ENCODE peak calls at places on chromosomes 2 and 18, in eight cellular contexts. One of them, this sample, is unnamed.

GRCh38 chr2:10930731-10931516 is 19.2 kb downstream of the KCNF1 start:
- DNase-seq in omental fat pad: no peak
- DNase-seq in HS-5: no peak
- DNase-seq in tibial nerve: no peak
- DNase-seq in NT2/D1: no peak
- DNase-seq in stimulated activated CD8-positive, alpha-beta memory T cell treated with anti-CD3 and anti-CD28 coated beads, Interleukin-15, amount 100 ng/mL, for 1 hour: no peak
- DNase-seq in WTC11: no peak
- DNase-seq in activated T-cell treated with anti-CD3 and anti-CD28 coated beads for 48 hours: no peak
- DNase-seq in this sample: no peak

GRCh38 chr18:77049938-77050337 is 82.6 kb downstream of the MBP start:
- DNase-seq in omental fat pad: no peak
- DNase-seq in HS-5: no peak
- DNase-seq in activated T-cell treated with anti-CD3 and anti-CD28 coated beads for 48 hours: no peak
- DNase-seq in tibial nerve: no peak
- DNase-seq in stimulated activated CD8-positive, alpha-beta memory T cell treated with anti-CD3 and anti-CD28 coated beads, Interleukin-15, amount 100 ng/mL, for 1 hour: no peak
- DNase-seq in NT2/D1: no peak
- DNase-seq in WTC11: no peak
- DNase-seq in this sample: peak; percentile 89

GRCh38 chr2:174442546-174443510 is 44.0 kb downstream of the GPR155 start:
- DNase-seq in tibial nerve: no peak
- DNase-seq in WTC11: no peak
- DNase-seq in omental fat pad: no peak
- DNase-seq in stimulated activated CD8-positive, alpha-beta memory T cell treated with anti-CD3 and anti-CD28 coated beads, Interleukin-15, amount 100 ng/mL, for 1 hour: no peak
- DNase-seq in NT2/D1: peak; percentile 33
- DNase-seq in HS-5: peak; percentile 84
- DNase-seq in activated T-cell treated with anti-CD3 and anti-CD28 coated beads for 48 hours: no peak
- DNase-seq in this sample: peak; percentile 57

GRCh38 chr2:16394072-16394985 is 271.3 kb downstream of the CYRIA start:
- DNase-seq in NT2/D1: no peak
- DNase-seq in tibial nerve: no peak
- DNase-seq in HS-5: no peak
- DNase-seq in WTC11: no peak
- DNase-seq in omental fat pad: no peak
- DNase-seq in stimulated activated CD8-positive, alpha-beta memory T cell treated with anti-CD3 and anti-CD28 coated beads, Interleukin-15, amount 100 ng/mL, for 1 hour: no peak
- DNase-seq in activated T-cell treated with anti-CD3 and anti-CD28 coated beads for 48 hours: no peak
- DNase-seq in this sample: no peak

GRCh38 chr2:28648147-28648546 is 103.5 kb upstream of the PPP1CB start:
- DNase-seq in HS-5: no peak
- DNase-seq in stimulated activated CD8-positive, alpha-beta memory T cell treated with anti-CD3 and anti-CD28 coated beads, Interleukin-15, amount 100 ng/mL, for 1 hour: no peak
- DNase-seq in tibial nerve: no peak
- DNase-seq in WTC11: no peak
- DNase-seq in omental fat pad: no peak
- DNase-seq in NT2/D1: no peak
- DNase-seq in activated T-cell treated with anti-CD3 and anti-CD28 coated beads for 48 hours: no peak
- DNase-seq in this sample: no peak

GRCh38 chr2:215441560-215442391 is 5.9 kb upstream of the FN1 start:
- DNase-seq in WTC11: no peak
- DNase-seq in activated T-cell treated with anti-CD3 and anti-CD28 coated beads for 48 hours: no peak
- DNase-seq in NT2/D1: no peak
- DNase-seq in stimulated activated CD8-positive, alpha-beta memory T cell treated with anti-CD3 and anti-CD28 coated beads, Interleukin-15, amount 100 ng/mL, for 1 hour: no peak
- DNase-seq in tibial nerve: no peak
- DNase-seq in omental fat pad: no peak
- DNase-seq in HS-5: no peak
- DNase-seq in this sample: peak; percentile 92

GRCh38 chr2:191170301-191170636 is 19.5 kb upstream of the STAT4 start:
- DNase-seq in omental fat pad: no peak
- DNase-seq in activated T-cell treated with anti-CD3 and anti-CD28 coated beads for 48 hours: no peak
- DNase-seq in WTC11: no peak
- DNase-seq in stimulated activated CD8-positive, alpha-beta memory T cell treated with anti-CD3 and anti-CD28 coated beads, Interleukin-15, amount 100 ng/mL, for 1 hour: no peak
- DNase-seq in tibial nerve: no peak
- DNase-seq in HS-5: no peak
- DNase-seq in NT2/D1: no peak
- DNase-seq in this sample: no peak

GRCh38 chr2:218733615-218734021 is 23.0 kb downstream of the TTLL4 start:
- DNase-seq in tibial nerve: no peak
- DNase-seq in omental fat pad: no peak
- DNase-seq in NT2/D1: no peak
- DNase-seq in HS-5: peak; percentile 38
- DNase-seq in WTC11: no peak
- DNase-seq in stimulated activated CD8-positive, alpha-beta memory T cell treated with anti-CD3 and anti-CD28 coated beads, Interleukin-15, amount 100 ng/mL, for 1 hour: no peak
- DNase-seq in activated T-cell treated with anti-CD3 and anti-CD28 coated beads for 48 hours: no peak
- DNase-seq in this sample: peak; percentile 67

GRCh38 chr2:96098900-96099590 is 17.3 kb downstream of the ADRA2B start:
- DNase-seq in NT2/D1: no peak
- DNase-seq in activated T-cell treated with anti-CD3 and anti-CD28 coated beads for 48 hours: no peak
- DNase-seq in tibial nerve: no peak
- DNase-seq in stimulated activated CD8-positive, alpha-beta memory T cell treated with anti-CD3 and anti-CD28 coated beads, Interleukin-15, amount 100 ng/mL, for 1 hour: no peak
- DNase-seq in HS-5: no peak
- DNase-seq in WTC11: peak; percentile 9
- DNase-seq in omental fat pad: peak; percentile 17
- DNase-seq in this sample: no peak

GRCh38 chr18:35577045-35577848 is 4.3 kb upstream of the GALNT1 start:
- DNase-seq in HS-5: no peak
- DNase-seq in stimulated activated CD8-positive, alpha-beta memory T cell treated with anti-CD3 and anti-CD28 coated beads, Interleukin-15, amount 100 ng/mL, for 1 hour: no peak
- DNase-seq in NT2/D1: no peak
- DNase-seq in WTC11: no peak
- DNase-seq in tibial nerve: no peak
- DNase-seq in omental fat pad: no peak
- DNase-seq in activated T-cell treated with anti-CD3 and anti-CD28 coated beads for 48 hours: peak; percentile 24
- DNase-seq in this sample: no peak

GRCh38 chr2:60136913-60137312 is 416.5 kb downstream of the BCL11A start:
- DNase-seq in stimulated activated CD8-positive, alpha-beta memory T cell treated with anti-CD3 and anti-CD28 coated beads, Interleukin-15, amount 100 ng/mL, for 1 hour: no peak
- DNase-seq in HS-5: no peak
- DNase-seq in WTC11: no peak
- DNase-seq in tibial nerve: no peak
- DNase-seq in NT2/D1: no peak
- DNase-seq in omental fat pad: no peak
- DNase-seq in activated T-cell treated with anti-CD3 and anti-CD28 coated beads for 48 hours: no peak
- DNase-seq in this sample: no peak

GRCh38 chr2:169462896-169463695 is 16.2 kb upstream of the BBS5 start:
- DNase-seq in activated T-cell treated with anti-CD3 and anti-CD28 coated beads for 48 hours: no peak
- DNase-seq in NT2/D1: no peak
- DNase-seq in tibial nerve: no peak
- DNase-seq in stimulated activated CD8-positive, alpha-beta memory T cell treated with anti-CD3 and anti-CD28 coated beads, Interleukin-15, amount 100 ng/mL, for 1 hour: no peak
- DNase-seq in WTC11: no peak
- DNase-seq in omental fat pad: no peak
- DNase-seq in HS-5: peak; percentile 68
- DNase-seq in this sample: peak; percentile 5

GRCh38 chr2:126761981-126762878 is 106.3 kb downstream of the GYPC start:
- DNase-seq in activated T-cell treated with anti-CD3 and anti-CD28 coated beads for 48 hours: peak; percentile 14
- DNase-seq in HS-5: no peak
- DNase-seq in stimulated activated CD8-positive, alpha-beta memory T cell treated with anti-CD3 and anti-CD28 coated beads, Interleukin-15, amount 100 ng/mL, for 1 hour: no peak
- DNase-seq in tibial nerve: no peak
- DNase-seq in WTC11: no peak
- DNase-seq in omental fat pad: no peak
- DNase-seq in NT2/D1: no peak
- DNase-seq in this sample: no peak

GRCh38 chr2:65491381-65491903 is 59.0 kb upstream of the SPRED2 start:
- DNase-seq in NT2/D1: no peak
- DNase-seq in HS-5: no peak
- DNase-seq in WTC11: no peak
- DNase-seq in stimulated activated CD8-positive, alpha-beta memory T cell treated with anti-CD3 and anti-CD28 coated beads, Interleukin-15, amount 100 ng/mL, for 1 hour: no peak
- DNase-seq in activated T-cell treated with anti-CD3 and anti-CD28 coated beads for 48 hours: no peak
- DNase-seq in tibial nerve: no peak
- DNase-seq in omental fat pad: no peak
- DNase-seq in this sample: no peak

GRCh38 chr2:109375656-109376055 is 238.1 kb downstream of the SEPTIN10 start:
- DNase-seq in omental fat pad: no peak
- DNase-seq in WTC11: no peak
- DNase-seq in stimulated activated CD8-positive, alpha-beta memory T cell treated with anti-CD3 and anti-CD28 coated beads, Interleukin-15, amount 100 ng/mL, for 1 hour: no peak
- DNase-seq in activated T-cell treated with anti-CD3 and anti-CD28 coated beads for 48 hours: no peak
- DNase-seq in NT2/D1: no peak
- DNase-seq in HS-5: no peak
- DNase-seq in tibial nerve: no peak
- DNase-seq in this sample: no peak

GRCh38 chr2:71833855-71834554 is 313.7 kb downstream of the CYP26B1 start:
- DNase-seq in NT2/D1: no peak
- DNase-seq in activated T-cell treated with anti-CD3 and anti-CD28 coated beads for 48 hours: no peak
- DNase-seq in stimulated activated CD8-positive, alpha-beta memory T cell treated with anti-CD3 and anti-CD28 coated beads, Interleukin-15, amount 100 ng/mL, for 1 hour: no peak
- DNase-seq in HS-5: no peak
- DNase-seq in tibial nerve: peak; percentile 55
- DNase-seq in WTC11: no peak
- DNase-seq in omental fat pad: no peak
- DNase-seq in this sample: no peak

GRCh38 chr2:218393750-218394290 is 5.8 kb upstream of the CTDSP1 start:
- DNase-seq in tibial nerve: no peak
- DNase-seq in NT2/D1: no peak
- DNase-seq in omental fat pad: no peak
- DNase-seq in HS-5: no peak
- DNase-seq in stimulated activated CD8-positive, alpha-beta memory T cell treated with anti-CD3 and anti-CD28 coated beads, Interleukin-15, amount 100 ng/mL, for 1 hour: no peak
- DNase-seq in activated T-cell treated with anti-CD3 and anti-CD28 coated beads for 48 hours: no peak
- DNase-seq in WTC11: no peak
- DNase-seq in this sample: no peak

GRCh38 chr18:36358141-36358540 is 60.6 kb downstream of the FHOD3 start:
- DNase-seq in activated T-cell treated with anti-CD3 and anti-CD28 coated beads for 48 hours: no peak
- DNase-seq in omental fat pad: no peak
- DNase-seq in tibial nerve: no peak
- DNase-seq in WTC11: no peak
- DNase-seq in stimulated activated CD8-positive, alpha-beta memory T cell treated with anti-CD3 and anti-CD28 coated beads, Interleukin-15, amount 100 ng/mL, for 1 hour: no peak
- DNase-seq in HS-5: no peak
- DNase-seq in NT2/D1: no peak
- DNase-seq in this sample: no peak

GRCh38 chr2:237471457-237472186 is 15.4 kb upstream of the MLPH start:
- DNase-seq in WTC11: peak; percentile 81
- DNase-seq in activated T-cell treated with anti-CD3 and anti-CD28 coated beads for 48 hours: peak; percentile 36
- DNase-seq in stimulated activated CD8-positive, alpha-beta memory T cell treated with anti-CD3 and anti-CD28 coated beads, Interleukin-15, amount 100 ng/mL, for 1 hour: no peak
- DNase-seq in NT2/D1: peak; percentile 46
- DNase-seq in HS-5: no peak
- DNase-seq in omental fat pad: no peak
- DNase-seq in tibial nerve: no peak
- DNase-seq in this sample: no peak

GRCh38 chr2:65383571-65384488 is 48.6 kb downstream of the SPRED2 start:
- DNase-seq in stimulated activated CD8-positive, alpha-beta memory T cell treated with anti-CD3 and anti-CD28 coated beads, Interleukin-15, amount 100 ng/mL, for 1 hour: no peak
- DNase-seq in tibial nerve: no peak
- DNase-seq in HS-5: no peak
- DNase-seq in WTC11: no peak
- DNase-seq in omental fat pad: no peak
- DNase-seq in NT2/D1: no peak
- DNase-seq in activated T-cell treated with anti-CD3 and anti-CD28 coated beads for 48 hours: no peak
- DNase-seq in this sample: peak; percentile 60

GRCh38 chr2:113117594-113118262 is 9.7 kb upstream of the IL1RN start:
- DNase-seq in NT2/D1: no peak
- DNase-seq in omental fat pad: no peak
- DNase-seq in HS-5: peak; percentile 63
- DNase-seq in stimulated activated CD8-positive, alpha-beta memory T cell treated with anti-CD3 and anti-CD28 coated beads, Interleukin-15, amount 100 ng/mL, for 1 hour: no peak
- DNase-seq in WTC11: no peak
- DNase-seq in tibial nerve: no peak
- DNase-seq in activated T-cell treated with anti-CD3 and anti-CD28 coated beads for 48 hours: peak; percentile 56
- DNase-seq in this sample: peak; percentile 99

GRCh38 chr2:146661494-146662096 is 1183.2 kb upstream of the ACVR2A start:
- DNase-seq in tibial nerve: no peak
- DNase-seq in omental fat pad: no peak
- DNase-seq in NT2/D1: peak; percentile 35
- DNase-seq in stimulated activated CD8-positive, alpha-beta memory T cell treated with anti-CD3 and anti-CD28 coated beads, Interleukin-15, amount 100 ng/mL, for 1 hour: no peak
- DNase-seq in activated T-cell treated with anti-CD3 and anti-CD28 coated beads for 48 hours: no peak
- DNase-seq in HS-5: no peak
- DNase-seq in WTC11: no peak
- DNase-seq in this sample: no peak

GRCh38 chr2:80546766-80547165 is 242.2 kb upstream of the LRRTM1 start:
- DNase-seq in omental fat pad: no peak
- DNase-seq in WTC11: peak; percentile 22
- DNase-seq in NT2/D1: no peak
- DNase-seq in activated T-cell treated with anti-CD3 and anti-CD28 coated beads for 48 hours: no peak
- DNase-seq in stimulated activated CD8-positive, alpha-beta memory T cell treated with anti-CD3 and anti-CD28 coated beads, Interleukin-15, amount 100 ng/mL, for 1 hour: no peak
- DNase-seq in HS-5: no peak
- DNase-seq in tibial nerve: no peak
- DNase-seq in this sample: no peak

GRCh38 chr2:63594622-63595021 is 5.9 kb downstream of the MDH1 start:
- DNase-seq in WTC11: no peak
- DNase-seq in tibial nerve: no peak
- DNase-seq in omental fat pad: no peak
- DNase-seq in NT2/D1: no peak
- DNase-seq in activated T-cell treated with anti-CD3 and anti-CD28 coated beads for 48 hours: no peak
- DNase-seq in stimulated activated CD8-positive, alpha-beta memory T cell treated with anti-CD3 and anti-CD28 coated beads, Interleukin-15, amount 100 ng/mL, for 1 hour: no peak
- DNase-seq in HS-5: no peak
- DNase-seq in this sample: no peak

GRCh38 chr2:9594361-9595063 is 36.3 kb downstream of the YWHAQ start:
- DNase-seq in NT2/D1: no peak
- DNase-seq in HS-5: peak; percentile 48
- DNase-seq in WTC11: no peak
- DNase-seq in stimulated activated CD8-positive, alpha-beta memory T cell treated with anti-CD3 and anti-CD28 coated beads, Interleukin-15, amount 100 ng/mL, for 1 hour: no peak
- DNase-seq in activated T-cell treated with anti-CD3 and anti-CD28 coated beads for 48 hours: no peak
- DNase-seq in tibial nerve: no peak
- DNase-seq in omental fat pad: no peak
- DNase-seq in this sample: peak; percentile 75

GRCh38 chr2:176075476-176075875 is 8.3 kb downstream of the EVX2 start:
- DNase-seq in NT2/D1: no peak
- DNase-seq in activated T-cell treated with anti-CD3 and anti-CD28 coated beads for 48 hours: no peak
- DNase-seq in tibial nerve: no peak
- DNase-seq in omental fat pad: no peak
- DNase-seq in stimulated activated CD8-positive, alpha-beta memory T cell treated with anti-CD3 and anti-CD28 coated beads, Interleukin-15, amount 100 ng/mL, for 1 hour: no peak
- DNase-seq in WTC11: no peak
- DNase-seq in HS-5: no peak
- DNase-seq in this sample: no peak

GRCh38 chr2:71224457-71224856 is 2.4 kb downstream of the PAIP2B start:
- DNase-seq in tibial nerve: no peak
- DNase-seq in WTC11: no peak
- DNase-seq in NT2/D1: no peak
- DNase-seq in stimulated activated CD8-positive, alpha-beta memory T cell treated with anti-CD3 and anti-CD28 coated beads, Interleukin-15, amount 100 ng/mL, for 1 hour: no peak
- DNase-seq in omental fat pad: no peak
- DNase-seq in HS-5: no peak
- DNase-seq in activated T-cell treated with anti-CD3 and anti-CD28 coated beads for 48 hours: no peak
- DNase-seq in this sample: no peak

GRCh38 chr18:62883937-62884735 is 168.8 kb downstream of the PHLPP1 start:
- DNase-seq in activated T-cell treated with anti-CD3 and anti-CD28 coated beads for 48 hours: no peak
- DNase-seq in NT2/D1: no peak
- DNase-seq in WTC11: no peak
- DNase-seq in stimulated activated CD8-positive, alpha-beta memory T cell treated with anti-CD3 and anti-CD28 coated beads, Interleukin-15, amount 100 ng/mL, for 1 hour: no peak
- DNase-seq in HS-5: no peak
- DNase-seq in omental fat pad: no peak
- DNase-seq in tibial nerve: no peak
- DNase-seq in this sample: no peak

GRCh38 chr18:3451989-3452749 is 2.2 kb downstream of the TGIF1 start:
- DNase-seq in HS-5: no peak
- DNase-seq in activated T-cell treated with anti-CD3 and anti-CD28 coated beads for 48 hours: peak; percentile 25
- DNase-seq in omental fat pad: no peak
- DNase-seq in WTC11: peak; percentile 44
- DNase-seq in tibial nerve: peak; percentile 50
- DNase-seq in stimulated activated CD8-positive, alpha-beta memory T cell treated with anti-CD3 and anti-CD28 coated beads, Interleukin-15, amount 100 ng/mL, for 1 hour: no peak
- DNase-seq in NT2/D1: no peak
- DNase-seq in this sample: peak; percentile 44

GRCh38 chr18:3857544-3857943 is 407.6 kb downstream of the TGIF1 start:
- DNase-seq in tibial nerve: no peak
- DNase-seq in omental fat pad: no peak
- DNase-seq in HS-5: peak; percentile 40
- DNase-seq in WTC11: no peak
- DNase-seq in stimulated activated CD8-positive, alpha-beta memory T cell treated with anti-CD3 and anti-CD28 coated beads, Interleukin-15, amount 100 ng/mL, for 1 hour: no peak
- DNase-seq in activated T-cell treated with anti-CD3 and anti-CD28 coated beads for 48 hours: no peak
- DNase-seq in NT2/D1: no peak
- DNase-seq in this sample: no peak

GRCh38 chr2:40244251-40245010 is 207.5 kb downstream of the SLC8A1 start:
- DNase-seq in stimulated activated CD8-positive, alpha-beta memory T cell treated with anti-CD3 and anti-CD28 coated beads, Interleukin-15, amount 100 ng/mL, for 1 hour: no peak
- DNase-seq in NT2/D1: peak; percentile 65
- DNase-seq in activated T-cell treated with anti-CD3 and anti-CD28 coated beads for 48 hours: no peak
- DNase-seq in WTC11: peak; percentile 72
- DNase-seq in omental fat pad: no peak
- DNase-seq in HS-5: no peak
- DNase-seq in tibial nerve: peak; percentile 35
- DNase-seq in this sample: peak; percentile 40

GRCh38 chr2:240220371-240220770 is 79.9 kb upstream of the OTOS start:
- DNase-seq in tibial nerve: no peak
- DNase-seq in NT2/D1: no peak
- DNase-seq in omental fat pad: no peak
- DNase-seq in stimulated activated CD8-positive, alpha-beta memory T cell treated with anti-CD3 and anti-CD28 coated beads, Interleukin-15, amount 100 ng/mL, for 1 hour: no peak
- DNase-seq in HS-5: no peak
- DNase-seq in WTC11: no peak
- DNase-seq in activated T-cell treated with anti-CD3 and anti-CD28 coated beads for 48 hours: no peak
- DNase-seq in this sample: peak; percentile 60

GRCh38 chr2:31258351-31258750 is 24.4 kb downstream of the EHD3 start:
- DNase-seq in NT2/D1: no peak
- DNase-seq in stimulated activated CD8-positive, alpha-beta memory T cell treated with anti-CD3 and anti-CD28 coated beads, Interleukin-15, amount 100 ng/mL, for 1 hour: no peak
- DNase-seq in HS-5: no peak
- DNase-seq in WTC11: no peak
- DNase-seq in tibial nerve: no peak
- DNase-seq in activated T-cell treated with anti-CD3 and anti-CD28 coated beads for 48 hours: no peak
- DNase-seq in omental fat pad: no peak
- DNase-seq in this sample: no peak

GRCh38 chr18:39274535-39274934 is 1708.9 kb upstream of the CELF4 start:
- DNase-seq in WTC11: no peak
- DNase-seq in NT2/D1: no peak
- DNase-seq in stimulated activated CD8-positive, alpha-beta memory T cell treated with anti-CD3 and anti-CD28 coated beads, Interleukin-15, amount 100 ng/mL, for 1 hour: no peak
- DNase-seq in tibial nerve: no peak
- DNase-seq in omental fat pad: no peak
- DNase-seq in activated T-cell treated with anti-CD3 and anti-CD28 coated beads for 48 hours: no peak
- DNase-seq in HS-5: no peak
- DNase-seq in this sample: no peak